ENCODE peak calls at places on chromosomes 12 and 14, in six cellular contexts. J is astrocyte of the spinal cord; R is foreskin fibroblast; G is LNCaP clone FGC; W is lower lobe of right lung; Z is CD8-positive, alpha-beta memory T cell. D is an unnamed sample.

GRCh38 chr12:85781751-85782150 is 54.5 kb downstream of the RASSF9 start:
- DNase-seq in J (no peak), R (no peak), G (no peak), W (no peak), Z (no peak), D (no peak)

GRCh38 chr14:102940729-102941362 is 18.4 kb downstream of the AMN start:
- DNase-seq in J (no peak), R (no peak), G (no peak), W (no peak), Z (no peak), D (no peak)

GRCh38 chr14:36747411-36748184 is 85.9 kb downstream of the PAX9 start:
- DNase-seq in J (no peak), R (peak), G (no peak), W (no peak), Z (no peak), D (no peak)

GRCh38 chr12:51334774-51335173 is 10.8 kb upstream of the BIN2 start:
- DNase-seq in J (no peak), R (peak), G (no peak), W (no peak), Z (no peak), D (no peak)

GRCh38 chr14:100588671-100589070 is 1.5 kb upstream of the BEGAIN start:
- DNase-seq in J (no peak), R (no peak), G (no peak), W (peak), Z (no peak), D (no peak)

GRCh38 chr12:57099062-57099714 is 10.3 kb downstream of the NAB2 start:
- DNase-seq in J (no peak), R (no peak), G (no peak), W (no peak), Z (no peak), D (no peak)

GRCh38 chr14:30045720-30046119 is 118.1 kb upstream of the PRKD1 start:
- DNase-seq in J (no peak), R (no peak), G (no peak), W (no peak), Z (no peak), D (no peak)

GRCh38 chr12:24561411-24561871 is 387.5 kb downstream of the BCAT1 start:
- DNase-seq in J (peak), R (peak), G (no peak), W (no peak), Z (no peak), D (no peak)

GRCh38 chr12:107560194-107560905 is 125.2 kb upstream of the PWP1 start:
- DNase-seq in J (no peak), R (no peak), G (no peak), W (no peak), Z (no peak), D (no peak)

GRCh38 chr12:124651508-124652273 is 84.3 kb upstream of the NCOR2 start:
- DNase-seq in J (no peak), R (peak), G (no peak), W (no peak), Z (no peak), D (no peak)

GRCh38 chr14:95463173-95463901 is 53.1 kb downstream of the SYNE3 start:
- DNase-seq in J (no peak), R (no peak), G (peak), W (no peak), Z (no peak), D (no peak)

GRCh38 chr14:102893452-102893851 is 29.0 kb upstream of the AMN start:
- DNase-seq in J (peak), R (peak), G (no peak), W (no peak), Z (no peak), D (peak)

GRCh38 chr12:130615906-130616305 is 100.2 kb downstream of the RIMBP2 start:
- DNase-seq in J (no peak), R (no peak), G (no peak), W (no peak), Z (no peak), D (no peak)

GRCh38 chr14:28765169-28765906 is 1.2 kb upstream of the FOXG1 start:
- DNase-seq in J (peak), R (peak), G (no peak), W (peak), Z (no peak), D (no peak)

GRCh38 chr14:104687601-104688504 is 1.6 kb upstream of the INF2 start:
- DNase-seq in J (peak), R (no peak), G (peak), W (peak), Z (no peak), D (no peak)

GRCh38 chr12:132619301-132620112 is 931 bp downstream of the P2RX2 start:
- DNase-seq in J (no peak), R (no peak), G (no peak), W (no peak), Z (no peak), D (no peak)

GRCh38 chr12:48903982-48904411 is 21.3 kb downstream of the FKBP11 start:
- DNase-seq in J (peak), R (peak), G (no peak), W (peak), Z (peak), D (peak)
- H3K4me3 ChIP-seq in J (peak), R (peak), G (no peak), W (peak), Z (peak), D (peak)

GRCh38 chr14:20799444-20799843 is 3.2 kb downstream of the RNASE1 start:
- DNase-seq in J (no peak), R (no peak), G (no peak), W (no peak), Z (no peak), D (no peak)

GRCh38 chr14:20798932-20799331 is 3.7 kb downstream of the RNASE1 start:
- DNase-seq in J (no peak), R (no peak), G (no peak), W (no peak), Z (no peak), D (no peak)

GRCh38 chr14:20798318-20798717 is 4.3 kb downstream of the RNASE1 start:
- DNase-seq in J (no peak), R (no peak), G (no peak), W (no peak), Z (no peak), D (no peak)

GRCh38 chr14:20801726-20802125 is 918 bp downstream of the RNASE1 start:
- DNase-seq in J (no peak), R (no peak), G (no peak), W (peak), Z (no peak), D (no peak)

DNA sequence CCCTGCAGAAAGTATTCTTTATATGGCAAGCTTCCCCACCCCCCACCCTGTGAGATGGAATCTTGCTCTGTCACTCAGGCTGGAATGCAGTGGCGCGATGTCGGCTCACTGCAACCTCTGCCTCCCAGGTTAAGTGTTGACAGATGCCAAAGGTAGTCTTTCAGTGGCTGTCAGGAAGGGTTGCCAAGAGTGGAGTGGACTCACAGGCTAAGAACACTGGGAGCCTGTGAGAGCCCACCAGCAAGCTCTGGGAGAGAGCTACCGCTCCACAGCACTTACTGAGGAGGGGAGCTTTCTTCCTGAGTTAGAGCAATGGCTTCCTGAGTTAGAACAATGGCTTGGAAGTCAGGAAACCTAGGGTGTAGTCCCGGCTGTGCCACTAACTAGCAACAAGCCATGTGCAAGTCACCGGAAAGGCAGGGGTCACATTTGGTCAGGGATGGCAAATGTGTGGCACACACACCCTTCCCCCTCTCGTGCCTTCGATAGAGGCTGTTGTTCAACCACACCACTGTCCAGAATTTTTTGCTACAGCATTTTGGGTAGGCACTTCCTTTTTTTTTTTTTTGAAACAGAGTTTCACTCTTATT is 2.6 kb downstream of the RNASE1 start:
- DNase-seq in J (no peak), R (no peak), G (no peak), W (peak), Z (no peak), D (no peak)
- H3K4me3 ChIP-seq in J (no peak), R (no peak), G (no peak), W (peak), Z (no peak), D (no peak)

GRCh38 chr12:92468358-92469020 is 234.3 kb upstream of the PLEKHG7 start:
- DNase-seq in J (no peak), R (no peak), G (no peak), W (no peak), Z (no peak), D (peak)

GRCh38 chr12:92467886-92468285 is 234.9 kb upstream of the PLEKHG7 start:
- DNase-seq in J (no peak), R (peak), G (no peak), W (no peak), Z (no peak), D (no peak)

GRCh38 chr12:92471551-92471950 is 231.2 kb upstream of the PLEKHG7 start:
- DNase-seq in J (no peak), R (no peak), G (no peak), W (no peak), Z (no peak), D (no peak)

GRCh38 chr12:92470608-92471021 is 232.2 kb upstream of the PLEKHG7 start:
- DNase-seq in J (no peak), R (no peak), G (no peak), W (no peak), Z (no peak), D (no peak)

GRCh38 chr12:92469837-92470236 is 233.0 kb upstream of the PLEKHG7 start:
- DNase-seq in J (peak), R (peak), G (no peak), W (no peak), Z (no peak), D (no peak)
- H3K4me3 ChIP-seq in J (no peak), R (no peak), G (no peak), W (no peak), Z (no peak), D (no peak)

GRCh38 chr12:50221228-50222008 is 54.2 kb upstream of the CERS5 start:
- DNase-seq in J (peak), R (peak), G (no peak), W (no peak), Z (no peak), D (peak)
- H3K4me3 ChIP-seq in J (peak), R (peak), G (no peak), W (peak), Z (peak), D (peak)

DNA sequence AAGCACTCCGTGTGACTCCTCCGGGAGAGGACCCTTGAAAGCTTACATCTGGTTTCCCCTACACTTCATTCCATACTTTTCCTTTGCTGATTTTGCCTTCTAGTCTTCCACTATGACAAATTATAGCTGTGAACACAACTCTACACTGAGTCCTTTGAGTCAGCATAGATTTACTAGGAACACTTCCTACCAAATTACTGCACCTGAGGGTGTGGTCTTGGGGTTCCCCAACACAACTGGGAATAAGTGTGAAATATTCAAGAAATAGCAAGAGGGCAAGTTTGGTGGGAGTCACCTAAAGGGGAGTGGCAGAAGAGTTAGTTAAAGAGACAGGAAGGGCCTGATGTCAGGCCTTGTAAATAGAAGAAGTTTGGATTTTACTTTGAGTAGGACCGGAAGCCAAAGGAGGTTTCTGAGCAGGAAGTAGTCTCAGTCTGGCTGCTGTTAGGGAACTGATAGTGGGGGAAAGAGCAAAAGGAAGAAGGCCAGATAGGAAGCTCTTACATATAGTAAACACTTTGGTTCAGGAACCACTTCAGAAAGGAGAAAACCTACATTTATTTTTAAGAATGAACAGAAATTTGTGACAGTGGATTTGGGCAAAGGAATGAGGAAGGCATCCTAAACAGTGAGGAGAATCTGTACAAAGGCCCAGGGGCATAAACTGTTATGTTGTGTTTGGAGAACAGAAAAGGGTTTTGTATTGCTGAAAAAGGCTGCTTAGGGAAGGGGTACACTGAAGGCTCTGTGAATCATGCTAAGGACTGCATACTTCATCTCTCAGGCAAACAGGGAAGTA is 14.3 kb downstream of the SEL1L start:
- DNase-seq in J (no peak), R (peak), G (no peak), W (no peak), Z (no peak), D (no peak)
- H3K4me3 ChIP-seq in J (no peak), R (no peak), G (no peak), W (no peak), Z (no peak), D (no peak)

DNA sequence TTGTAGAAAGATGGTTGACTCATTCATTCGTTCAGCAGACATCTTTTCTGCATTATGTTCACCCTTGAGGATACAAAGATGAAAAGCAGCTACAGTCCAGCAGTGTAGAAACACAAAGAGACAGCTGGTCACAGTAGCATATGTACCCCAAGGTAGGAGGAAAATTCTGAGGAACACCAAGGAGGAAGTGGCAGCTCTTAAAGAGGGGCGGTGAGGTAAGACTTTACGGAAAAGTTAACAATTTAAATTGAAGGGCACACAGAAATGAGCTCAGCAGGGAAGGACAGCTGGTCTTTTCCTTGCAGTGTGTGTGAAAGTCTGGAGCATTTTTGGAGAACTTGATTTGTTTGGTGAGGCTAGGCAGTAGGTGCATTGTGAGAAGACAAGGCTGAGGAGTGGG is 3.5 kb downstream of the SLC35E3 start:
- DNase-seq in J (no peak), R (no peak), G (no peak), W (no peak), Z (no peak), D (no peak)
- H3K4me3 ChIP-seq in J (no peak), R (no peak), G (no peak), W (no peak), Z (no peak), D (no peak)

DNA sequence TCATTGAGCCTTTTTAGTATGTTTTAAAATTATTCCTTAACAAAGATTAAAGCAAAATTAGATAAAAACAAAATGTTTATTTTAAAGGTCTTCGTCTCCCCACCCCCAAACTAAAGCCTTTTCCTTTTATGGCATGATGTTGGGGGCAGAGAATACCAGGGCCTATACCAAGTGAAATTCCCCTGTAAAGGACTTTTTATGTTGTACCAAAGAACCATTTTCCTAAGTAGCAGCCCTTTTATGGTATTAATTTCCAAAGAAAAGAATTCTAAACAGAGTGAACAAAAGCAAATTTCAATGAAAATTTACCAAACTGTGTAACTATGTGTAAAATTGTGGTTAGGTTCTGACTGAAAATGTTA is 71.9 kb upstream of the GNPNAT1 start:
- DNase-seq in J (no peak), R (peak), G (no peak), W (no peak), Z (no peak), D (no peak)
- H3K4me3 ChIP-seq in J (no peak), R (no peak), G (no peak), W (no peak), Z (no peak), D (no peak)

DNA sequence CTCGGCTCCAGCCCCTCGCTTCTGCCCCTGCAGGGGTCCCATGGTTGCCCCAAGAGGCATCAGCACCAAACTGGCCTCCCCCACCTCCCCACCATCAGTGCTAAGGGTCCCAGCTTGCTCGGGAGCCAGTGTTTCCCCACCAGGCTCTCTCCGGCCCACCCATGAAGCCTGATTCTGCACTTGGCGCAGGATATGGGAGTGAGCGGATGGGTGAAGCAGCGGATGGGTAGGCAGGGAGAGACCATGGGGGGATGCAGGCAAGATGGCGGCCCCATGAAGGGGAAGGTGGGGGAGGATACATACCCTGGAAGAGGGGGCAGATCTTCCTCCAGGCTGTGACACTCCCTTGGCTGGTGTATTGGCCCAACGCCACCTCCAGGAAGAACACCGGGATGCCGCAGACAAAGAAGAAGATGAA is 9.7 kb downstream of the SLC6A12 start:
- DNase-seq in J (no peak), R (no peak), G (no peak), W (no peak), Z (no peak), D (no peak)
- H3K4me3 ChIP-seq in J (no peak), R (no peak), G (no peak), W (peak), Z (no peak), D (no peak)